ENCODE peak calls at places on chromosomes 11 and 22, in five cellular contexts. R is brain microvascular endothelial cell; D is CD8-positive, alpha-beta memory T cell; H is NCI-H1930; Z is endothelial cell. L is an unnamed sample.

GRCh38 chr22:44109417-44109816 is 71.3 kb upstream of the PARVG start:
- DNase-seq in R (no peak), D (no peak), H (no peak), Z (no peak), L (no peak)

GRCh38 chr11:12397953-12398352 is 20.6 kb downstream of the PARVA start:
- DNase-seq in R (peak; percentile 83), D (no peak), H (no peak), Z (no peak), L (peak; percentile 92)

GRCh38 chr11:31133064-31133463 is 236.5 kb downstream of the DCDC1 start:
- DNase-seq in R (no peak), D (no peak), H (no peak), Z (no peak), L (no peak)

GRCh38 chr11:2750101-2750509 is 50.3 kb upstream of the KCNQ1OT1 start:
- DNase-seq in R (no peak), D (no peak), H (no peak), Z (no peak), L (no peak)

GRCh38 chr11:36738292-36738861 is 140.3 kb upstream of the RAG2 start:
- DNase-seq in R (no peak), D (no peak), H (no peak), Z (no peak), L (no peak)

GRCh38 chr11:88508558-88508807 is 170.9 kb upstream of the CTSC start:
- DNase-seq in R (no peak), D (no peak), H (no peak), Z (peak; percentile 13), L (no peak)

GRCh38 chr11:1196516-1197391 is 26.1 kb upstream of the MUC5B start:
- DNase-seq in R (no peak), D (no peak), H (no peak), Z (no peak), L (no peak)

GRCh38 chr11:19604679-19605375 is 107.8 kb upstream of the NAV2 start:
- DNase-seq in R (no peak), D (no peak), H (no peak), Z (no peak), L (no peak)

GRCh38 chr11:60609632-60610031 is 89.8 kb upstream of the MS4A8 start:
- DNase-seq in R (no peak), D (no peak), H (no peak), Z (no peak), L (no peak)

GRCh38 chr11:12716816-12717215 is 42.6 kb downstream of the TEAD1 start:
- DNase-seq in R (no peak), D (no peak), H (no peak), Z (no peak), L (no peak)

GRCh38 chr22:39241632-39242388 is 3.0 kb downstream of the PDGFB start:
- DNase-seq in R (no peak), D (peak; percentile 87), H (no peak), Z (no peak), L (no peak)

GRCh38 chr11:78657968-78658839 is 83.5 kb upstream of the NARS2 start:
- DNase-seq in R (no peak), D (no peak), H (no peak), Z (no peak), L (no peak)

GRCh38 chr11:25769287-25769686 is 562.6 kb upstream of the ANO3 start:
- DNase-seq in R (peak; percentile 64), D (no peak), H (no peak), Z (no peak), L (peak; percentile 11)

GRCh38 chr11:93614111-93614784 is 47.2 kb upstream of the CEP295 start:
- DNase-seq in R (no peak), D (peak; percentile 6), H (no peak), Z (peak; percentile 6), L (peak; percentile 13)

GRCh38 chr22:31036671-31037550 is 44.2 kb upstream of the SMTN start:
- DNase-seq in R (peak; percentile 10), D (no peak), H (no peak), Z (no peak), L (peak; percentile 53)

GRCh38 chr11:9687736-9688494 is 24.0 kb downstream of the SWAP70 start:
- DNase-seq in R (peak; percentile 10), D (no peak), H (no peak), Z (no peak), L (peak; percentile 9)

GRCh38 chr11:125494601-125494986 is 1.5 kb downstream of the FEZ1 start:
- DNase-seq in R (no peak), D (no peak), H (no peak), Z (no peak), L (no peak)

GRCh38 chr11:118437046-118437735 is 899 bp downstream of the KMT2A start:
- DNase-seq in R (no peak), D (peak; percentile 29), H (no peak), Z (peak; percentile 37), L (no peak)